ENCODE peak calls at places on chromosome 4, in ten cellular contexts. One of them, this sample, is unnamed.

GRCh38 chr4:157838366-157838765 is 334.5 kb downstream of the GASK1B start:
- DNase-seq in pons: no peak
- DNase-seq in left colon: no peak
- DNase-seq in lower lobe of right lung: no peak
- DNase-seq in naive thymus-derived CD8-positive, alpha-beta T cell: no peak
- DNase-seq in HFFc6: no peak
- DNase-seq in upper lobe of left lung: no peak
- DNase-seq in foreskin fibroblast: peak; percentile 50
- DNase-seq in breast epithelium: no peak
- DNase-seq in M059J: peak; percentile 19
- DNase-seq in this sample: no peak

GRCh38 chr4:53189011-53189410 is 176.8 kb downstream of the SCFD2 start:
- DNase-seq in lower lobe of right lung: no peak
- DNase-seq in naive thymus-derived CD8-positive, alpha-beta T cell: no peak
- DNase-seq in upper lobe of left lung: no peak
- DNase-seq in HFFc6: peak; percentile 85
- DNase-seq in pons: no peak
- DNase-seq in M059J: peak; percentile 79
- DNase-seq in breast epithelium: no peak
- DNase-seq in left colon: no peak
- DNase-seq in foreskin fibroblast: peak; percentile 84
- DNase-seq in this sample: no peak

GRCh38 chr4:144648042-144648441 is 2.1 kb downstream of the HHIP start:
- DNase-seq in naive thymus-derived CD8-positive, alpha-beta T cell: no peak
- DNase-seq in breast epithelium: no peak
- DNase-seq in lower lobe of right lung: no peak
- DNase-seq in pons: peak; percentile 90
- DNase-seq in M059J: no peak
- DNase-seq in foreskin fibroblast: peak; percentile 21
- DNase-seq in left colon: no peak
- DNase-seq in upper lobe of left lung: no peak
- DNase-seq in HFFc6: no peak
- DNase-seq in this sample: no peak

GRCh38 chr4:88737304-88738015 is 39.8 kb upstream of the NAP1L5 start:
- DNase-seq in foreskin fibroblast: no peak
- DNase-seq in M059J: no peak
- DNase-seq in left colon: peak; percentile 20
- DNase-seq in lower lobe of right lung: no peak
- DNase-seq in pons: no peak
- DNase-seq in breast epithelium: peak; percentile 33
- DNase-seq in naive thymus-derived CD8-positive, alpha-beta T cell: no peak
- DNase-seq in upper lobe of left lung: no peak
- DNase-seq in HFFc6: no peak
- DNase-seq in this sample: no peak

GRCh38 chr4:23041501-23041900 is 348.8 kb downstream of the GBA3 start:
- DNase-seq in naive thymus-derived CD8-positive, alpha-beta T cell: no peak
- DNase-seq in M059J: peak; percentile 25
- DNase-seq in breast epithelium: no peak
- DNase-seq in lower lobe of right lung: no peak
- DNase-seq in upper lobe of left lung: no peak
- DNase-seq in pons: no peak
- DNase-seq in foreskin fibroblast: no peak
- DNase-seq in HFFc6: no peak
- DNase-seq in left colon: no peak
- DNase-seq in this sample: no peak

GRCh38 chr4:168449740-168450442 is 30.4 kb downstream of the DDX60L start:
- DNase-seq in pons: no peak
- DNase-seq in left colon: no peak
- DNase-seq in foreskin fibroblast: peak; percentile 75
- DNase-seq in naive thymus-derived CD8-positive, alpha-beta T cell: no peak
- DNase-seq in breast epithelium: no peak
- DNase-seq in upper lobe of left lung: no peak
- DNase-seq in M059J: peak; percentile 95
- DNase-seq in HFFc6: peak; percentile 71
- DNase-seq in lower lobe of right lung: no peak
- DNase-seq in this sample: no peak

GRCh38 chr4:54082168-54082567 is 17.8 kb upstream of the CHIC2 start:
- DNase-seq in HFFc6: peak; percentile 96
- DNase-seq in pons: no peak
- DNase-seq in left colon: no peak
- DNase-seq in naive thymus-derived CD8-positive, alpha-beta T cell: no peak
- DNase-seq in breast epithelium: no peak
- DNase-seq in M059J: peak; percentile 95
- DNase-seq in upper lobe of left lung: no peak
- DNase-seq in lower lobe of right lung: no peak
- DNase-seq in foreskin fibroblast: peak; percentile 99
- DNase-seq in this sample: no peak

GRCh38 chr4:159508917-159509500 is 406.1 kb downstream of the RAPGEF2 start:
- DNase-seq in HFFc6: no peak
- DNase-seq in upper lobe of left lung: no peak
- DNase-seq in left colon: no peak
- DNase-seq in naive thymus-derived CD8-positive, alpha-beta T cell: no peak
- DNase-seq in breast epithelium: no peak
- DNase-seq in pons: no peak
- DNase-seq in M059J: peak; percentile 60
- DNase-seq in lower lobe of right lung: no peak
- DNase-seq in foreskin fibroblast: no peak
- DNase-seq in this sample: no peak

GRCh38 chr4:78057600-78058560 is 757 bp downstream of the FRAS1 start:
- DNase-seq in upper lobe of left lung: peak; percentile 86
- DNase-seq in breast epithelium: peak; percentile 54
- DNase-seq in pons: no peak
- DNase-seq in HFFc6: peak; percentile 30
- DNase-seq in lower lobe of right lung: peak; percentile 65
- DNase-seq in naive thymus-derived CD8-positive, alpha-beta T cell: no peak
- DNase-seq in M059J: peak; percentile 20
- DNase-seq in foreskin fibroblast: peak; percentile 79
- DNase-seq in left colon: peak; percentile 48
- DNase-seq in this sample: peak; percentile 83

GRCh38 chr4:184282895-184283654 is 65.4 kb upstream of the ENPP6 start:
- DNase-seq in left colon: no peak
- DNase-seq in HFFc6: no peak
- DNase-seq in M059J: no peak
- DNase-seq in breast epithelium: no peak
- DNase-seq in pons: no peak
- DNase-seq in foreskin fibroblast: no peak
- DNase-seq in upper lobe of left lung: no peak
- DNase-seq in naive thymus-derived CD8-positive, alpha-beta T cell: no peak
- DNase-seq in lower lobe of right lung: no peak
- DNase-seq in this sample: no peak

GRCh38 chr4:72496119-72496518 is 72.9 kb downstream of the ADAMTS3 start:
- DNase-seq in pons: no peak
- DNase-seq in upper lobe of left lung: no peak
- DNase-seq in foreskin fibroblast: no peak
- DNase-seq in HFFc6: no peak
- DNase-seq in naive thymus-derived CD8-positive, alpha-beta T cell: no peak
- DNase-seq in breast epithelium: no peak
- DNase-seq in left colon: no peak
- DNase-seq in lower lobe of right lung: no peak
- DNase-seq in M059J: peak; percentile 6
- DNase-seq in this sample: no peak

GRCh38 chr4:37447886-37448285 is 203.3 kb downstream of the NWD2 start:
- DNase-seq in upper lobe of left lung: no peak
- DNase-seq in breast epithelium: no peak
- DNase-seq in M059J: peak; percentile 5
- DNase-seq in pons: no peak
- DNase-seq in lower lobe of right lung: no peak
- DNase-seq in HFFc6: no peak
- DNase-seq in left colon: no peak
- DNase-seq in naive thymus-derived CD8-positive, alpha-beta T cell: no peak
- DNase-seq in foreskin fibroblast: no peak
- DNase-seq in this sample: no peak

GRCh38 chr4:61202100-61202637 is 2.0 kb downstream of the ADGRL3 start:
- DNase-seq in upper lobe of left lung: peak; percentile 79
- DNase-seq in naive thymus-derived CD8-positive, alpha-beta T cell: no peak
- DNase-seq in HFFc6: no peak
- DNase-seq in foreskin fibroblast: peak; percentile 17
- DNase-seq in breast epithelium: no peak
- DNase-seq in lower lobe of right lung: peak; percentile 38
- DNase-seq in M059J: no peak
- DNase-seq in pons: no peak
- DNase-seq in left colon: peak; percentile 3
- DNase-seq in this sample: peak; percentile 79

GRCh38 chr4:54954656-54955388 is 170.6 kb downstream of the KDR start:
- DNase-seq in breast epithelium: no peak
- DNase-seq in HFFc6: no peak
- DNase-seq in foreskin fibroblast: peak; percentile 4
- DNase-seq in lower lobe of right lung: no peak
- DNase-seq in left colon: no peak
- DNase-seq in naive thymus-derived CD8-positive, alpha-beta T cell: no peak
- DNase-seq in M059J: peak; percentile 56
- DNase-seq in upper lobe of left lung: no peak
- DNase-seq in pons: no peak
- DNase-seq in this sample: no peak

GRCh38 chr4:23890369-23891063 is 669 bp upstream of the PPARGC1A start:
- DNase-seq in upper lobe of left lung: no peak
- DNase-seq in lower lobe of right lung: no peak
- DNase-seq in M059J: peak; percentile 51
- DNase-seq in left colon: peak; percentile 12
- DNase-seq in foreskin fibroblast: peak; percentile 47
- DNase-seq in HFFc6: no peak
- DNase-seq in breast epithelium: no peak
- DNase-seq in pons: peak; percentile 32
- DNase-seq in naive thymus-derived CD8-positive, alpha-beta T cell: no peak
- DNase-seq in this sample: no peak

GRCh38 chr4:567457-568350 is 8.4 kb downstream of the TMEM271 start:
- DNase-seq in pons: no peak
- DNase-seq in HFFc6: no peak
- DNase-seq in breast epithelium: no peak
- DNase-seq in naive thymus-derived CD8-positive, alpha-beta T cell: no peak
- DNase-seq in left colon: no peak
- DNase-seq in M059J: no peak
- DNase-seq in foreskin fibroblast: no peak
- DNase-seq in lower lobe of right lung: no peak
- DNase-seq in upper lobe of left lung: no peak
- DNase-seq in this sample: no peak

GRCh38 chr4:100257567-100257966 is 67.3 kb upstream of the DDIT4L start:
- DNase-seq in pons: no peak
- DNase-seq in breast epithelium: no peak
- DNase-seq in lower lobe of right lung: no peak
- DNase-seq in HFFc6: no peak
- DNase-seq in M059J: peak; percentile 18
- DNase-seq in foreskin fibroblast: no peak
- DNase-seq in left colon: no peak
- DNase-seq in naive thymus-derived CD8-positive, alpha-beta T cell: no peak
- DNase-seq in upper lobe of left lung: no peak
- DNase-seq in this sample: no peak

GRCh38 chr4:89757154-89757723 is 79.7 kb downstream of the SNCA start:
- DNase-seq in HFFc6: no peak
- DNase-seq in naive thymus-derived CD8-positive, alpha-beta T cell: no peak
- DNase-seq in foreskin fibroblast: no peak
- DNase-seq in breast epithelium: no peak
- DNase-seq in upper lobe of left lung: no peak
- DNase-seq in lower lobe of right lung: no peak
- DNase-seq in left colon: no peak
- DNase-seq in pons: no peak
- DNase-seq in M059J: no peak
- DNase-seq in this sample: no peak

GRCh38 chr4:7394184-7394575 is 40.5 kb downstream of the PSAPL1 start:
- DNase-seq in HFFc6: no peak
- DNase-seq in pons: no peak
- DNase-seq in breast epithelium: peak; percentile 3
- DNase-seq in upper lobe of left lung: no peak
- DNase-seq in M059J: no peak
- DNase-seq in lower lobe of right lung: no peak
- DNase-seq in naive thymus-derived CD8-positive, alpha-beta T cell: no peak
- DNase-seq in left colon: no peak
- DNase-seq in foreskin fibroblast: no peak
- DNase-seq in this sample: no peak

GRCh38 chr4:66555301-66555700 is 885.0 kb upstream of the EPHA5 start:
- DNase-seq in lower lobe of right lung: no peak
- DNase-seq in M059J: peak; percentile 85
- DNase-seq in pons: no peak
- DNase-seq in upper lobe of left lung: no peak
- DNase-seq in HFFc6: peak; percentile 70
- DNase-seq in foreskin fibroblast: no peak
- DNase-seq in breast epithelium: no peak
- DNase-seq in left colon: no peak
- DNase-seq in naive thymus-derived CD8-positive, alpha-beta T cell: no peak
- DNase-seq in this sample: no peak

GRCh38 chr4:153267013-153267412 is 62.8 kb downstream of the TRIM2 start:
- DNase-seq in foreskin fibroblast: peak; percentile 47
- DNase-seq in pons: no peak
- DNase-seq in breast epithelium: no peak
- DNase-seq in naive thymus-derived CD8-positive, alpha-beta T cell: no peak
- DNase-seq in HFFc6: no peak
- DNase-seq in lower lobe of right lung: no peak
- DNase-seq in upper lobe of left lung: no peak
- DNase-seq in left colon: no peak
- DNase-seq in M059J: peak; percentile 55
- DNase-seq in this sample: no peak

GRCh38 chr4:57499786-57500185 is 389.6 kb upstream of the IGFBP7 start:
- DNase-seq in breast epithelium: no peak
- DNase-seq in lower lobe of right lung: no peak
- DNase-seq in upper lobe of left lung: no peak
- DNase-seq in pons: no peak
- DNase-seq in HFFc6: no peak
- DNase-seq in M059J: peak; percentile 46
- DNase-seq in naive thymus-derived CD8-positive, alpha-beta T cell: no peak
- DNase-seq in foreskin fibroblast: no peak
- DNase-seq in left colon: no peak
- DNase-seq in this sample: no peak

GRCh38 chr4:107987916-107988762 is 1.6 kb upstream of the HADH start:
- DNase-seq in pons: peak; percentile 49
- DNase-seq in foreskin fibroblast: no peak
- DNase-seq in left colon: no peak
- DNase-seq in HFFc6: no peak
- DNase-seq in naive thymus-derived CD8-positive, alpha-beta T cell: no peak
- DNase-seq in lower lobe of right lung: no peak
- DNase-seq in upper lobe of left lung: no peak
- DNase-seq in M059J: no peak
- DNase-seq in breast epithelium: peak; percentile 59
- DNase-seq in this sample: no peak

GRCh38 chr4:37197899-37198298 is 46.6 kb upstream of the NWD2 start:
- DNase-seq in foreskin fibroblast: no peak
- DNase-seq in pons: peak; percentile 50
- DNase-seq in upper lobe of left lung: no peak
- DNase-seq in HFFc6: no peak
- DNase-seq in M059J: no peak
- DNase-seq in naive thymus-derived CD8-positive, alpha-beta T cell: no peak
- DNase-seq in left colon: peak; percentile 7
- DNase-seq in lower lobe of right lung: no peak
- DNase-seq in breast epithelium: no peak
- DNase-seq in this sample: no peak

GRCh38 chr4:140095694-140096482 is 58.1 kb downstream of the MAML3 start:
- DNase-seq in naive thymus-derived CD8-positive, alpha-beta T cell: peak; percentile 34
- DNase-seq in breast epithelium: no peak
- DNase-seq in upper lobe of left lung: no peak
- DNase-seq in lower lobe of right lung: peak; percentile 55
- DNase-seq in foreskin fibroblast: peak; percentile 76
- DNase-seq in M059J: peak; percentile 96
- DNase-seq in pons: peak; percentile 38
- DNase-seq in left colon: peak; percentile 31
- DNase-seq in HFFc6: peak; percentile 83
- DNase-seq in this sample: no peak

GRCh38 chr4:40811886-40812857 is 62.4 kb downstream of the NSUN7 start:
- DNase-seq in HFFc6: no peak
- DNase-seq in breast epithelium: no peak
- DNase-seq in M059J: no peak
- DNase-seq in lower lobe of right lung: peak; percentile 62
- DNase-seq in left colon: no peak
- DNase-seq in upper lobe of left lung: no peak
- DNase-seq in foreskin fibroblast: peak; percentile 27
- DNase-seq in pons: no peak
- DNase-seq in naive thymus-derived CD8-positive, alpha-beta T cell: no peak
- DNase-seq in this sample: no peak

GRCh38 chr4:156983366-156983765 is 11.8 kb upstream of the PDGFC start:
- DNase-seq in foreskin fibroblast: peak; percentile 56
- DNase-seq in M059J: no peak
- DNase-seq in HFFc6: peak; percentile 47
- DNase-seq in pons: no peak
- DNase-seq in naive thymus-derived CD8-positive, alpha-beta T cell: no peak
- DNase-seq in lower lobe of right lung: no peak
- DNase-seq in left colon: no peak
- DNase-seq in breast epithelium: no peak
- DNase-seq in upper lobe of left lung: no peak
- DNase-seq in this sample: no peak

GRCh38 chr4:78775278-78776030 is 696 bp upstream of the BMP2K start:
- DNase-seq in lower lobe of right lung: peak; percentile 91
- DNase-seq in pons: peak; percentile 89
- DNase-seq in upper lobe of left lung: peak; percentile 98
- DNase-seq in foreskin fibroblast: peak; percentile 93
- DNase-seq in HFFc6: peak; percentile 68
- DNase-seq in M059J: peak; percentile 77
- DNase-seq in naive thymus-derived CD8-positive, alpha-beta T cell: peak; percentile 84
- DNase-seq in breast epithelium: peak; percentile 84
- DNase-seq in left colon: peak; percentile 86
- DNase-seq in this sample: peak; percentile 96

This sample was measured in posterior vena cava.